ENCODE peak calls at places on chromosomes 3 and 15, in five cellular contexts. C is CD4-positive, alpha-beta T cell; Y is epithelial cell of esophagus; P is fibroblast of lung; G is fibroblast of pulmonary artery. M is an unnamed sample.

GRCh38 chr15:63372018-63372705 is 9.5 kb downstream of the CA12 start:
- DNase-seq in G (peak), P (peak), Y (peak), C (no peak), M (no peak)

GRCh38 chr3:30847589-30847988 is 46.9 kb downstream of the GADL1 start:
- DNase-seq in P (peak), G (no peak), Y (no peak), C (no peak), M (no peak)

GRCh38 chr3:71128951-71129350 is 454.6 kb downstream of the FOXP1 start:
- DNase-seq in G (peak), P (peak), C (no peak), Y (no peak), M (no peak)

GRCh38 chr3:40337136-40338108 is 27.9 kb downstream of the EIF1B start:
- DNase-seq in Y (peak), P (no peak), C (no peak), G (no peak), M (no peak)

GRCh38 chr3:5021116-5021515 is 41.9 kb downstream of the BHLHE40 start:
- DNase-seq in G (no peak), P (no peak), Y (no peak), C (no peak), M (no peak)

GRCh38 chr3:150300847-150301517 is 107.1 kb upstream of the TSC22D2 start:
- DNase-seq in G (no peak), C (no peak), P (no peak), Y (peak), M (no peak)

GRCh38 chr3:126039870-126040269 is 44.1 kb downstream of the SLC41A3 start:
- DNase-seq in Y (no peak), P (no peak), C (no peak), G (no peak), M (no peak)

GRCh38 chr15:82855286-82856092 is 46.1 kb downstream of the WHAMM start:
- DNase-seq in C (no peak), G (no peak), Y (no peak), P (no peak), M (no peak)

GRCh38 chr15:60396964-60397771 is 618 bp downstream of the ANXA2 start:
- DNase-seq in G (peak), P (peak), Y (peak), C (peak), M (peak)

GRCh38 chr15:51652084-51652668 is 29.1 kb upstream of the SCG3 start:
- DNase-seq in P (no peak), C (no peak), G (no peak), Y (no peak), M (no peak)

GRCh38 chr15:49675051-49675450 is 54.2 kb downstream of the DTWD1 start:
- DNase-seq in Y (peak), P (peak), C (no peak), G (peak), M (no peak)

GRCh38 chr15:25805006-25805405 is 58.1 kb downstream of the ATP10A start:
- DNase-seq in G (no peak), P (no peak), Y (peak), C (no peak), M (no peak)

DNA sequence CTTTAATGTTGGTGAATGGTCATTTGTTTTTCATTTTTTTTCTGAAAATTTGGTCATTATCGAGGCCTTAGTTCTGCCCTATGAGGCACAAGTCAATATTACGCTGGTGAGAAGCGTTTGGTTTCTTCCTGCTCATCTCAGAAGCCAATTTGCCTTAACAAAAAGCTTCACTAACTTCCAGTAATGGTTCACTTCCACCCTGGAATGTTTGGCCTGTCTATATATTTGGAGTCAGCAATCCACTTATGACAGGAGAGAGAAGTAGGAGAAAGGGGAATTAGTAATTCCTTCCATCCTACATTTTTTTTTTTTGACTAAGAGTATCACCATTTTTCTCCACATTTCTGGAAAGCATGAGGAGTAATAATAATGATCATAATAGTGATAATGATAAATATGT is 124.4 kb downstream of the DIPK2A start:
- DNase-seq in P (peak), G (no peak), C (no peak), Y (no peak), M (no peak)
- TF ChIP-seq CTCF in P (no peak), G (no peak), C (no peak), Y (no peak), M (no peak)

GRCh38 chr15:39828374-39828931 is 45.8 kb upstream of the FSIP1 start:
- DNase-seq in Y (peak), P (peak), C (no peak), G (peak), M (no peak)
- TF ChIP-seq CTCF in Y (no peak), P (no peak), C (no peak), G (no peak), M (no peak)

GRCh38 chr3:8336456-8336855 is 165.2 kb upstream of the LMCD1 start:
- DNase-seq in P (no peak), Y (no peak), G (no peak), C (no peak), M (no peak)
- TF ChIP-seq CTCF in P (peak), Y (no peak), G (peak), C (no peak), M (peak)

GRCh38 chr3:136949708-136950107 is 8.1 kb upstream of the IL20RB start:
- DNase-seq in G (peak), P (peak), C (no peak), Y (no peak), M (no peak)
- TF ChIP-seq CTCF in G (peak), P (peak), C (no peak), Y (peak), M (no peak)